ENCODE peak calls at places on chromosomes 5 and 9, in four cellular contexts. L is K562, Q is HepG2, Z is GM12878. I is an unnamed sample.
A peak's percentile ranks its signal among the peaks of the same experiment; 100 is the strongest.

GRCh38 chr5:150783422-150783928 is 4.9 kb downstream of the SMIM3 start:
- DNase-seq in L (no peak), Q (no peak), Z (peak; percentile 52), I (no peak)

GRCh38 chr5:111394580-111394979 is 117.8 kb downstream of the STARD4 start:
- DNase-seq in L (no peak), Q (no peak), Z (no peak), I (no peak)

GRCh38 chr5:72600401-72600981 is 93.3 kb upstream of the ZNF366 start:
- DNase-seq in L (no peak), Q (no peak), Z (no peak), I (no peak)

GRCh38 chr5:42483472-42484154 is 60.4 kb downstream of the GHR start:
- DNase-seq in L (no peak), Q (no peak), Z (no peak), I (no peak)

GRCh38 chr5:56479701-56480304 is 246.7 kb upstream of the ANKRD55 start:
- DNase-seq in L (no peak), Q (no peak), Z (peak; percentile 30), I (no peak)

GRCh38 chr5:120055858-120056257 is 408.2 kb upstream of the PRR16 start:
- DNase-seq in L (no peak), Q (no peak), Z (no peak), I (no peak)

GRCh38 chr5:72467987-72468386 is 39.2 kb downstream of the ZNF366 start:
- DNase-seq in L (no peak), Q (no peak), Z (no peak), I (no peak)

GRCh38 chr5:168443533-168443932 is 42.7 kb upstream of the RARS1 start:
- DNase-seq in L (no peak), Q (no peak), Z (no peak), I (no peak)

GRCh38 chr5:155416765-155417164 is 403.2 kb downstream of the KIF4B start:
- DNase-seq in L (no peak), Q (no peak), Z (no peak), I (no peak)

GRCh38 chr5:34656001-34656699 is at the start of gene RAI14:
- DNase-seq in L (peak; percentile 91), Q (peak; percentile 41), Z (no peak), I (peak; percentile 84)

GRCh38 chr5:175681045-175681974 is 23.4 kb downstream of the HRH2 start:
- DNase-seq in L (no peak), Q (no peak), Z (no peak), I (no peak)

GRCh38 chr5:58462623-58463230 is 2.8 kb upstream of the PLK2 start:
- DNase-seq in L (peak; percentile 9), Q (peak; percentile 65), Z (no peak), I (no peak)

GRCh38 chr5:172775326-172776234 is 4.6 kb upstream of the DUSP1 start:
- DNase-seq in L (no peak), Q (peak; percentile 95), Z (no peak), I (no peak)

GRCh38 chr5:56066931-56067450 is 72.2 kb upstream of the IL6ST start:
- DNase-seq in L (no peak), Q (no peak), Z (no peak), I (no peak)

GRCh38 chr9:114678847-114679246 is 3.1 kb downstream of the TEX48 start:
- DNase-seq in L (no peak), Q (no peak), Z (no peak), I (no peak)

GRCh38 chr9:6902423-6902822 is 144.7 kb downstream of the KDM4C start:
- DNase-seq in L (no peak), Q (no peak), Z (no peak), I (no peak)

GRCh38 chr5:6636293-6636692 is 3.1 kb downstream of the SRD5A1 start:
- DNase-seq in L (no peak), Q (no peak), Z (no peak), I (no peak)

GRCh38 chr5:150166193-150167162 is at the start of gene CDX1:
- DNase-seq in L (no peak), Q (no peak), Z (no peak), I (peak; percentile 59)

GRCh38 chr5:73122875-73123810 is 2.8 kb downstream of the TMEM171 start:
- DNase-seq in L (no peak), Q (no peak), Z (no peak), I (peak; percentile 49)

GRCh38 chr5:100797863-100798262 is 105.2 kb downstream of the ST8SIA4 start:
- DNase-seq in L (no peak), Q (no peak), Z (no peak), I (no peak)

GRCh38 chr5:71899865-71900342 is 180.8 kb downstream of the CARTPT start:
- DNase-seq in L (no peak), Q (no peak), Z (no peak), I (no peak)

GRCh38 chr5:16946725-16947124 is 10.6 kb upstream of the MYO10 start:
- DNase-seq in L (no peak), Q (no peak), Z (no peak), I (no peak)

GRCh38 chr5:72166070-72166979 is 59.0 kb downstream of the MAP1B start:
- DNase-seq in L (peak; percentile 89), Q (no peak), Z (no peak), I (peak; percentile 33)

GRCh38 chr9:20726144-20726543 is 42.1 kb downstream of the FOCAD start:
- DNase-seq in L (no peak), Q (no peak), Z (no peak), I (no peak)

GRCh38 chr5:140235776-140236558 is 61.0 kb downstream of the CYSTM1 start:
- DNase-seq in L (no peak), Q (peak; percentile 48), Z (no peak), I (no peak)

DNA sequence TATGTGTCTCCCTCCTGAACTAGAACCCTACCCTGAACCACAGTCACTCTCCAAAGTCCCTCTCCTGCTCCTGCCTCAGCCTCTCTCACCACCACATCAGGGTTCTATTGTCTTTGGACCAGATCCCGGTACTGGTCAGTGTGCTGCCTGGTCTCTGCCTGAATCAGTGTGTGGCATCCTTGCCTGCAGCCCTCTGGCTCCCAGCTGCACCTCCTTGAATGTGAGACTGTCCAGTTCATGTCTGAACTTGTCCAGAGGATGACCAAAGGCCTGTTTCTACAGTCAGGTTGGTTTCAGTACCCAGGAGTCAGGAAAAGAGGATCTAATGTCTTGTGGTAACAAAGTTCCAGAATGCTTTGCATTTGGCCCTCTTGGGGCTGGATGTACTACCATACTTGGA is 76.8 kb upstream of the RANBP3L start:
- DNase-seq in L (no peak), Q (no peak), Z (no peak), I (no peak)
- TF ChIP-seq TCF7 in L (no peak), Q (no peak), Z (no peak), I (no peak)

GRCh38 chr5:132465095-132465707 is 25.4 kb downstream of the IRF1 start:
- DNase-seq in L (no peak), Q (no peak), Z (no peak), I (no peak)
- TF ChIP-seq TCF7 in L (no peak), Q (no peak), Z (no peak), I (no peak)

GRCh38 chr9:104091708-104092107 is 2.4 kb upstream of the SMC2 start:
- DNase-seq in L (no peak), Q (peak; percentile 32), Z (no peak), I (no peak)
- TF ChIP-seq TCF7 in L (no peak), Q (no peak), Z (no peak), I (no peak)

DNA sequence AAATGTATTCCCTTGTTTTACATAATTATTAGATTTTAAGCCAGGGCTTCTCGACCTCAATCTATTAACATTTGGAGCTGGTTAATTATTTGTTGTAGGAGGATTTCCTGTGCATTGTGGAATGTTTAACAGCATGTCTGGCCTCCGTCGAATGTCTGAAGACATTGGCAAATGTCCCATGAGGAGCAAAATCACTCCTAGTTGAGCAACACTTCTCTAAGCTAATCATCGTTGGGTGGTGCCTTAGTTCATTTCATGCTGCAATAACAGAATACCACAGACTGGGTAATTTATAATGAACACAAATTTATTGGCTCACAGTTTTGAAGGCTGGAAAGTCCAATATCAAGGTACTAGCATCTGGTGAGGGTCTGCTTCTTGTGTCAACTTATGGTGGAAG is 13.4 kb upstream of the VPS13A start:
- DNase-seq in L (no peak), Q (no peak), Z (no peak), I (no peak)
- TF ChIP-seq TCF7 in L (no peak), Q (no peak), Z (no peak), I (no peak)

DNA sequence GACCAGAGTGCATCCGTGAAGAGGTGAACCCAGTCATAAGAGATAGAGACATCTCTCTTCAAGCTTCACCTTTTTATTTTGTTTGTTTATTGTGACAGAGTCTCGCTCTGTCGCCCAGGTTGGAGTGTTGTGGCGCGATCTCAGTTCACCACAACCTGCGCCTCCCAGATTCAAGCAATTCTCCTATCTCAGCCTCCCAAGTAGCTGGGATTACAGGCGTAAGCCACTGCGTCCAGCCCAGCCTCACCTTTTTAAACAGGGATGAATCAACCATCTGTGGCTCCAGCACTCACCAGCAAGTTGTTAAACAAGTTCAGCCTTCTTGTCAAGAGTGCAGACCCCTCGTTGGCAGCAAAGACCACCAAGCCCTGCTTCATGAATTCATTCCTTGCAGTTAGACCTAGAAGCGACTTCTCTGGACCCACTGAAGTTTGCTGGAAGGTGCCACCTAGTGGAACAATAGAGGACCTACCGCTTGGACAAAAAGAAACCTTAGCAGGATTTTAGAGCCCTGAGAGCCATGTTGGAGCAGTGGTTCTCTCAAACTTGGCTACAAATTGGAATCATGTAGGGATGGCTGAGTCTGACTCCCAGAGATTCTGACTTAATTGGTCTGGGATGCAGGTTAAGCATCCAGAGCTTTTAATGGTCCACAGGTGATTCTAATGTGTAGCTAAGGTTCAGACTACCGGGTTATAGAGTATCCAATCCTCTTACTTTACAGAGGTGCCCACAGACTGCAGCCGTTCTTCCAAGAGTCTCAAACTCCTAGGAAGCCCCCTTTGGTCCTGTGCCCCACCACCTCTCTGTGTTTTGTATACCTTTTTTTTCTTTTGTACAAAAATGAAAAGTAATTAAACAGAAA is 10.5 kb upstream of the GALNT10 start:
- DNase-seq in L (peak; percentile 66), Q (peak; percentile 60), Z (no peak), I (peak; percentile 34)
- TF ChIP-seq TCF7 in L (no peak), Q (no peak), Z (no peak), I (no peak)

GRCh38 chr9:81459591-81459990 is 229.8 kb downstream of the TLE1 start:
- DNase-seq in L (no peak), Q (no peak), Z (no peak), I (no peak)

GRCh38 chr9:81455826-81456225 is 233.5 kb downstream of the TLE1 start:
- DNase-seq in L (no peak), Q (no peak), Z (no peak), I (no peak)

GRCh38 chr9:81461196-81461595 is 228.2 kb downstream of the TLE1 start:
- DNase-seq in L (no peak), Q (no peak), Z (no peak), I (no peak)

GRCh38 chr9:81455417-81455816 is 233.9 kb downstream of the TLE1 start:
- DNase-seq in L (no peak), Q (no peak), Z (no peak), I (no peak)

DNA sequence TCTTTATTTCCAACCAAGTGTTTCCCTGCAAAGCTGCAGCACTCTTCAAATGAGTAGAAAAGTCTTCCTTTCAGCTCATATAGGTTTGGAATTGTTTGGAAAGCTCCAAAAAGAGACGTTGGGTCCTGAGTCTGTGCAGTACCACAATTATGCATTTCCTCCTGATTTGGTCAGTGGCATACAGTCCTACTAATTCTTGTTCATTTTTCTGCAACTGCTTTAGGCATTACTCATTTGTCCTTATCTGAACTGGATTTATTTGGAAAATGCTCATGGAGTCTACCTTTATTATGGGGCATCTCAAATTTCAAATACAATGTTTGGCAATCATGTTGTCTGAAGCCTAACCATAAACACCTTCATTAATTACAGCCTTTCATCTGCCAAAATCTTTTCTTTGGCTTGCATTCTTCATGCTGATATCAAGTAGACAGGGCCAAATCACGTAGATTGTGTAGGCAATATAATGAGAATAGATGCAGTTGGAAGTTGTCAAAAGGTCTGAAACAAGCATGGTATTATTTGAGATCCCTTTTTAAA is 232.8 kb downstream of the TLE1 start:
- DNase-seq in L (no peak), Q (no peak), Z (no peak), I (no peak)
- TF ChIP-seq TCF7 in L (no peak), Q (no peak), Z (no peak), I (no peak)